ENCODE peak calls at places on chromosome 15, in seven cellular contexts. G is astrocyte of the hippocampus, S is left kidney, R is GM04503, F is fibroblast of lung, I is caudate nucleus, M is NCI-H345. U is an unnamed sample.

GRCh38 chr15:29452881-29453731 is 183.5 kb upstream of the NSMCE3 start:
- DNase-seq in G (peak; percentile 8), S (peak; percentile 39), R (no peak), F (no peak), I (no peak), M (no peak), U (no peak)

GRCh38 chr15:77457619-77458265 is 37.1 kb downstream of the HMG20A start:
- DNase-seq in G (peak; percentile 26), S (no peak), R (no peak), F (peak; percentile 54), I (no peak), M (no peak), U (peak; percentile 66)

GRCh38 chr15:57676578-57676977 is 29.9 kb upstream of the POLR2M start:
- DNase-seq in G (no peak), S (no peak), R (no peak), F (no peak), I (no peak), M (no peak), U (no peak)

GRCh38 chr15:63350178-63350621 is 31.4 kb downstream of the CA12 start:
- DNase-seq in G (no peak), S (no peak), R (no peak), F (peak; percentile 39), I (no peak), M (no peak), U (no peak)

GRCh38 chr15:58285212-58285920 is 146.4 kb upstream of the LIPC start:
- DNase-seq in G (no peak), S (no peak), R (no peak), F (no peak), I (no peak), M (no peak), U (no peak)

GRCh38 chr15:31326729-31327673 is at the start of gene KLF13:
- DNase-seq in G (peak; percentile 86), S (no peak), R (no peak), F (peak; percentile 60), I (peak; percentile 87), M (peak; percentile 76), U (no peak)

GRCh38 chr15:41847981-41848380 is 9.3 kb downstream of the PLA2G4B start:
- DNase-seq in G (no peak), S (no peak), R (no peak), F (no peak), I (no peak), M (no peak), U (no peak)

GRCh38 chr15:43903864-43904290 is 77.1 kb downstream of the WDR76 start:
- DNase-seq in G (peak; percentile 83), S (peak; percentile 92), R (no peak), F (peak; percentile 66), I (peak; percentile 60), M (peak; percentile 61), U (no peak)

GRCh38 chr15:34217587-34218225 is 7.1 kb upstream of the EMC4 start:
- DNase-seq in G (peak; percentile 73), S (no peak), R (peak; percentile 51), F (no peak), I (no peak), M (no peak), U (no peak)

GRCh38 chr15:51401872-51402517 is 60.5 kb downstream of the GLDN start:
- DNase-seq in G (peak; percentile 42), S (peak; percentile 64), R (peak; percentile 4), F (peak; percentile 50), I (peak; percentile 31), M (no peak), U (no peak)

GRCh38 chr15:74844319-74845207 is 1.6 kb upstream of the ULK3 start:
- DNase-seq in G (no peak), S (no peak), R (no peak), F (no peak), I (no peak), M (no peak), U (no peak)

GRCh38 chr15:77698481-77698880 is 65.8 kb upstream of the LINGO1 start:
- DNase-seq in G (no peak), S (no peak), R (no peak), F (no peak), I (no peak), M (no peak), U (no peak)

GRCh38 chr15:43440721-43441281 is 52.2 kb downstream of the TP53BP1 start:
- DNase-seq in G (peak; percentile 95), S (peak; percentile 43), R (peak; percentile 97), F (peak; percentile 98), I (peak; percentile 49), M (peak; percentile 46), U (peak; percentile 88)

GRCh38 chr15:79004336-79004735 is 59.5 kb upstream of the CTSH start:
- DNase-seq in G (peak; percentile 45), S (no peak), R (no peak), F (peak; percentile 33), I (no peak), M (no peak), U (no peak)

GRCh38 chr15:50883903-50884302 is 24.6 kb upstream of the AP4E1 start:
- DNase-seq in G (peak; percentile 44), S (no peak), R (no peak), F (peak; percentile 32), I (no peak), M (no peak), U (no peak)

GRCh38 chr15:28934645-28935044 is 48.9 kb downstream of the APBA2 start:
- DNase-seq in G (no peak), S (no peak), R (no peak), F (no peak), I (no peak), M (peak; percentile 41), U (no peak)